ENCODE peak calls at places on chromosome 10, in four cellular contexts. Z, I, L and R are unnamed samples. For H3K4me1, the result is how much of the 10 kb centered on the place peaks cover.

GRCh38 chr10:34960983-34961382 is 129.2 kb downstream of the CUL2 start:
- DNase-seq in I (peak), Z (no peak), L (no peak), R (peak)

GRCh38 chr10:77504870-77505257 is 132.7 kb downstream of the KCNMA1 start:
- DNase-seq in I (peak), Z (no peak), L (peak), R (no peak)

GRCh38 chr10:123139521-123140163 is 3.9 kb downstream of the HMX3 start:
- DNase-seq in Z (no peak), L (peak), I (peak), R (no peak)

GRCh38 chr10:99484626-99485581 is 47.8 kb upstream of the NKX2-3 start:
- DNase-seq in L (no peak), I (no peak), Z (no peak), R (no peak)

GRCh38 chr10:61465807-61466425 is 12.7 kb upstream of the TMEM26 start:
- DNase-seq in L (no peak), Z (no peak), I (peak), R (no peak)

GRCh38 chr10:19783721-19784120 is 32.5 kb upstream of the PLXDC2 start:
- DNase-seq in I (no peak), Z (no peak), L (no peak), R (no peak)

GRCh38 chr10:75202321-75203096 is 8.1 kb upstream of the VDAC2 start:
- DNase-seq in L (no peak), I (peak), Z (no peak), R (no peak)

GRCh38 chr10:7409732-7410168 is 1.1 kb downstream of the SFMBT2 start:
- DNase-seq in L (no peak), Z (no peak), I (no peak), R (peak)

GRCh38 chr10:61986357-61986756 is 84.9 kb downstream of the ARID5B start:
- DNase-seq in I (no peak), Z (no peak), L (no peak), R (no peak)

GRCh38 chr10:3889961-3890522 is 105.0 kb upstream of the KLF6 start:
- DNase-seq in I (peak), Z (peak), L (peak), R (no peak)

GRCh38 chr10:24463683-24464426 is 254.9 kb downstream of the KIAA1217 start:
- DNase-seq in L (no peak), Z (peak), I (peak), R (no peak)

GRCh38 chr10:34575882-34576281 is 239.2 kb downstream of the PARD3 start:
- DNase-seq in L (no peak), Z (no peak), I (peak), R (no peak)

GRCh38 chr10:78251041-78251434 is 217.4 kb downstream of the RPS24 start:
- DNase-seq in I (no peak), Z (no peak), L (no peak), R (no peak)

GRCh38 chr10:103791291-103791690 is 64.1 kb downstream of the SH3PXD2A start:
- DNase-seq in L (no peak), I (no peak), Z (no peak), R (no peak)

GRCh38 chr10:103547391-103547946 is 54.0 kb downstream of the NEURL1 start:
- DNase-seq in L (no peak), I (no peak), Z (no peak), R (no peak)

GRCh38 chr10:119346063-119346835 is 138.9 kb downstream of the GRK5 start:
- DNase-seq in Z (no peak), I (no peak), L (no peak), R (peak)

GRCh38 chr10:24132741-24133140 is 76.2 kb upstream of the KIAA1217 start:
- DNase-seq in I (no peak), Z (no peak), L (no peak), R (no peak)

GRCh38 chr10:24503627-24504320 is 219.9 kb downstream of the ARHGAP21 start:
- DNase-seq in Z (peak), I (peak), L (peak), R (peak)

GRCh38 chr10:127145173-127145572 is 51.2 kb downstream of the INSYN2A start:
- DNase-seq in Z (peak), I (peak), L (peak), R (no peak)

GRCh38 chr10:57964371-57964770 is 303.3 kb downstream of the IPMK start:
- DNase-seq in L (no peak), I (peak), Z (no peak), R (no peak)

GRCh38 chr10:17062493-17063487 is 66.8 kb downstream of the CUBN start:
- DNase-seq in L (peak), I (peak), Z (peak), R (no peak)

GRCh38 chr10:111983970-111984525 is 199.5 kb downstream of the GPAM start:
- DNase-seq in I (no peak), Z (no peak), L (no peak), R (no peak)

GRCh38 chr10:5904227-5904626 is 14.2 kb downstream of the FBH1 start:
- DNase-seq in Z (no peak), L (no peak), I (no peak), R (no peak)

DNA sequence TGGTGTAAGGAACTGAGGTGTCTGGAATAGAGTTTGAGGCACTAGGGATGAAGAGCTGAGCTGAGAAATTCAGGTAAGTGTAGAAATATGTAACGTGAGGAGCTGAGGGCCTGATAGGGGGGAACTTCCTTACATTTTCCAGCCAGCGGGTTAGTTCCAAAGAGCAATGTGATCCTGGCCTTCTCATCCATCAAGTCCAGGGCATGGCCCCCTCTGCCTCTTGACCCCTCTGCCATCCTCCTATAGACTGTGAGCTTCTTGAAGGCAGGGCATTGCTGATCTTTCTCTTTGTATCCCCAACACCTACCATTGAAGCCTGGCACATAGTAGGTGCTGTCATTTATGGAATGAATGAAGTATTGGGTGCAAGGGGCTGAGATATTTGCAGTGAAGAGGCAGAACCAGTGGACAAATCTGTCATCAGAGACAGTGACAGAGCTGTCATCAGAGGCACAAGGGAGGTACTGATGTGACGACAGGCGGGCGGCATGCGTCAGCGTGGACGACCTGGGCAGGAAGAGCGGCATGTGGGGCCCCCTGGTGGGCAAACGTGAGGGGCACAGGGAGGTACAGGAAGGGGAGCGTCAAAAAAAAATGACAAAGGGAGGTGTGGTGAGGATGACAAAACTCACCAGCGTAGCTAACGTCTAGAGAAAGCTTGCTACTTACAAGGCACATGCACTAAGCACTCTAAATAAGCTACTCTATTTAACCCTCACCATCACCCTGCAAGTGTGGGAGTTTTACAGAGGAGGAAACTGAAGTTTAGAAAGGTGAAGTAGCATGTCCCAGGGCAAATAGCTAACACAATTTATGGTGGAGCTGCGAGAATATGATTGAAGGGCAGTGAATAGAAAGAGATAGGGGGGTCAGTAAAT is 5.2 kb upstream of the CAMK2G start:
- DNase-seq in I (peak), Z (peak), L (peak), R (peak)
- TF ChIP-seq CTCF in I (peak), Z (peak), L (peak), R (peak)

GRCh38 chr10:109898007-109898406 is 25.3 kb downstream of the XPNPEP1 start:
- DNase-seq in I (no peak), L (no peak), Z (no peak), R (no peak)

GRCh38 chr10:109895848-109896247 is 27.5 kb downstream of the XPNPEP1 start:
- DNase-seq in I (no peak), L (no peak), Z (no peak), R (no peak)

GRCh38 chr10:109902992-109903947 is 20.0 kb downstream of the XPNPEP1 start:
- DNase-seq in I (peak), L (no peak), Z (no peak), R (no peak)

GRCh38 chr10:109898666-109899577 is 24.4 kb downstream of the XPNPEP1 start:
- DNase-seq in L (no peak), I (peak), Z (peak), R (no peak)

DNA sequence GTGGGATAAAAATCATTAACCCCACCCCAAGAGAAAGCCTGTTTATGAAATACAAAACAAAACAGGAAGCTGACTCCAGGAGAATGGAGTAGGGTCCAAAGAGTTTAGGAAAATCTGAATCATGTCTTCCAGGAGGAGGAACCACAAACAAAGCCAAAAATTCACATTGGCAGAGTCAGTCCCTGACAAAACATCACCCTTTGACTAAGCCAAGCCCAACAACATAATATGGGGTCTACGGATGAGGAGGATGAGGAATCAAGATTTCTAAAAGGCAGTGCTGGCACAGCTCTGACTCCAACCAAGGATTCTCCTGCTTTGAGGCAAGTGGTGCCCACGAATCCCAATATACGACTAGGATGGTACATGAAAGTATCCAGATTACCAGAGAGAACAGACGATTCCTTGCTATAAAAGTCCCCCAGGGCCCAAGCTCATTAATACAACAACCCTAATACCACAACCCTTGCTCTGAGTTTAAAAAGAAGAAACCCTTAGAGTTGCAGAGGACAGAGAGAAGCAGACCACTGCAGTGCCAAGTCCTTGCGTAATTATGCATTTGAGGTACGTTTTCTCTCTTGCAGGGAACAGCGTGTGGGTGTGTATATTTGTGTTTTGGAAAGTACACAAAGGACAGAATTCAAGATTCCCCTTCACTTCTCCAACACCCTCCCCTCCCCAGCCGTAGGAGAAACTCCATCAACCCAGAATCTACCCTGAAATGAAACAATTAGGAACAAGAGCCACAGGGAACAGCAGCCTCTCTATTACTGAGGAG is 23.5 kb downstream of the XPNPEP1 start:
- DNase-seq in I (peak), Z (peak), L (no peak), R (no peak)
- H3K4me1 ChIP-seq in I (under half), Z (under half), L (under half), R (under half)

DNA sequence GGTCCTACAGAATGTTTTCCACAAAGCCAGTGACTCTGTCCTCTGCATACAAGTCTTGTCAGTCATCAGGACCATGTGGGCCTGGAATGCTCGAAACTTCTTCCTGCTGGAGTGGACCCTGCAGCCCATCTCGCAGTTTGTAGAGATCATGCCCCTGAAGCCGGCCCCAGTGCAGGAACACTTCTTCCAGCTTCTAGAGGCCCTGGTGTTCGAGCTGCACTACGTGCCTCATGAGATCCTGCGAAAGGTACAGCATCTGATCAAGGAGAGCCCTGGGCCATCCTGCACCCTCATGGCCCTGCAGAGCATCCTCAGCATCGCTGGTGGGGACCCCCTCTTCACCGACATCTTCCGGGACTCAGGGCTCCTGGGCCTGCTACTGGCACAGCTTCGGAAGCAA is 46.5 kb downstream of the WDFY4 start:
- DNase-seq in L (no peak), Z (no peak), I (no peak), R (no peak)
- TF ChIP-seq CTCF in L (no peak), Z (no peak), I (no peak), R (no peak)

GRCh38 chr10:50580260-50580891 is 43.4 kb downstream of the SGMS1 start:
- DNase-seq in Z (no peak), I (no peak), L (no peak), R (no peak)
- H3K4me1 ChIP-seq in Z (under half), I (under half), L (under half), R (under half)

GRCh38 chr10:72086466-72087391 is 1.6 kb downstream of the SPOCK2 start:
- DNase-seq in L (no peak), I (peak), Z (no peak), R (no peak)
- TF ChIP-seq CTCF in L (no peak), I (no peak), Z (no peak), R (no peak)